ENCODE peak calls at places on chromosomes 3 and 15, in nine cellular contexts. H is H1, G is GM12878, N is hepatocyte, D is K562, M is GM23248, Y is PC-3, O is astrocyte, C is A673. W is an unnamed sample. For H3K36me3, the result is how much of the 10 kb centered on the place peaks cover.

GRCh38 chr15:79050977-79051376 is 39.6 kb downstream of the RASGRF1 start:
- DNase-seq in H (no peak), G (no peak), N (no peak), D (no peak), M (no peak), Y (no peak), O (no peak), C (no peak), W (no peak)

GRCh38 chr3:127706312-127706711 is 33.6 kb downstream of the ABTB1 start:
- DNase-seq in H (no peak), G (no peak), N (no peak), D (no peak), M (no peak), Y (no peak), O (no peak), C (no peak), W (no peak)

GRCh38 chr3:139312959-139313358 is 30.9 kb upstream of the MRPS22 start:
- DNase-seq in H (no peak), G (no peak), N (peak), D (peak), M (peak), Y (peak), O (peak), C (no peak), W (peak)

GRCh38 chr3:127715541-127715940 is 42.8 kb downstream of the ABTB1 start:
- DNase-seq in H (no peak), G (no peak), N (no peak), D (no peak), M (no peak), Y (no peak), O (no peak), C (no peak), W (no peak)

GRCh38 chr3:16653712-16654111 is 48.5 kb upstream of the DAZL start:
- DNase-seq in H (no peak), G (no peak), N (no peak), D (no peak), M (no peak), Y (no peak), O (no peak), C (no peak), W (no peak)

GRCh38 chr3:134336587-134336986 is 37.7 kb downstream of the AMOTL2 start:
- DNase-seq in H (no peak), G (no peak), N (peak), D (no peak), M (peak), Y (no peak), O (peak), C (no peak), W (peak)

GRCh38 chr3:61876797-61877196 is 315.4 kb downstream of the PTPRG start:
- DNase-seq in H (no peak), G (no peak), N (no peak), D (no peak), M (peak), Y (no peak), O (peak), C (no peak), W (peak)

GRCh38 chr15:91915576-91915975 is 62.1 kb downstream of the SLCO3A1 start:
- DNase-seq in H (no peak), G (no peak), N (no peak), D (no peak), M (no peak), Y (no peak), O (no peak), C (no peak), W (no peak)

GRCh38 chr15:36024066-36024465 is 478.1 kb upstream of the DPH6 start:
- DNase-seq in H (no peak), G (no peak), N (no peak), D (no peak), M (no peak), Y (no peak), O (no peak), C (peak), W (peak)

GRCh38 chr15:23599053-23599452 is 33.6 kb downstream of the MKRN3 start:
- DNase-seq in H (no peak), G (no peak), N (no peak), D (no peak), M (no peak), Y (no peak), O (no peak), C (no peak), W (no peak)

GRCh38 chr3:24419067-24419791 is 75.4 kb downstream of the THRB start:
- DNase-seq in H (no peak), G (no peak), N (no peak), D (no peak), M (no peak), Y (no peak), O (no peak), C (no peak), W (no peak)

GRCh38 chr15:45126535-45127158 is 3.0 kb downstream of the DUOXA1 start:
- DNase-seq in H (no peak), G (no peak), N (no peak), D (peak), M (peak), Y (peak), O (no peak), C (peak), W (peak)

GRCh38 chr3:11535207-11535960 is 108.3 kb downstream of the VGLL4 start:
- DNase-seq in H (no peak), G (no peak), N (no peak), D (no peak), M (no peak), Y (no peak), O (no peak), C (no peak), W (no peak)

GRCh38 chr3:171526869-171527268 is 66.7 kb upstream of the TNIK start:
- DNase-seq in H (no peak), G (no peak), N (no peak), D (no peak), M (peak), Y (no peak), O (peak), C (no peak), W (peak)

GRCh38 chr3:152458725-152459515 is 190.2 kb downstream of the MBNL1 start:
- DNase-seq in H (no peak), G (no peak), N (no peak), D (no peak), M (peak), Y (no peak), O (peak), C (peak), W (no peak)

GRCh38 chr3:152458023-152458724 is 189.4 kb downstream of the MBNL1 start:
- DNase-seq in H (no peak), G (no peak), N (no peak), D (no peak), M (no peak), Y (no peak), O (no peak), C (no peak), W (no peak)

GRCh38 chr3:152452318-152452717 is 183.6 kb downstream of the MBNL1 start:
- DNase-seq in H (no peak), G (no peak), N (no peak), D (no peak), M (no peak), Y (no peak), O (peak), C (no peak), W (no peak)

GRCh38 chr3:152459572-152459971 is 190.8 kb downstream of the MBNL1 start:
- DNase-seq in H (no peak), G (no peak), N (no peak), D (no peak), M (no peak), Y (no peak), O (no peak), C (no peak), W (peak)

DNA sequence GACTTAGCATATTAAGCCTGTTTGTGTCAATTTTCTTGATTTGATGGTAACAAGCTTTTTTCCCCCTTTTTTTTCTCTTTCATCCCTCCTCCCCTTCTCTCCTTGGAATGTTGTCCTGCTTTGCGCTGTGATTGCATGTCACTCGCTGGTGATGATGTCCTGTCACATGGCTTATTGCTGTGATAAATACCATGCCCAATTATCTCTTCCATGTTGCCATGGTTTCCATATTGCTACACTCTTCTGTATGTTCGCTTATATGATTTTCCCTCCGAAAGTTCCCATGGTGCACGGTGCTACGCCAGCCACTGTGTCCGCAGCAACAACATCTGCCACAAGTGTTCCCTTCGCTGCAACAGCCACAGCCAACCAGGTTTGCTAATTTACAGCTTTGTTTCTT is 187.3 kb downstream of the MBNL1 start:
- DNase-seq in H (no peak), G (no peak), N (no peak), D (no peak), M (no peak), Y (no peak), O (no peak), C (no peak), W (no peak)
- H3K36me3 ChIP-seq in H (under half), G (under half), N (under half), D (half or more), M (under half), Y (under half), O (under half), C (under half), W (under half)

DNA sequence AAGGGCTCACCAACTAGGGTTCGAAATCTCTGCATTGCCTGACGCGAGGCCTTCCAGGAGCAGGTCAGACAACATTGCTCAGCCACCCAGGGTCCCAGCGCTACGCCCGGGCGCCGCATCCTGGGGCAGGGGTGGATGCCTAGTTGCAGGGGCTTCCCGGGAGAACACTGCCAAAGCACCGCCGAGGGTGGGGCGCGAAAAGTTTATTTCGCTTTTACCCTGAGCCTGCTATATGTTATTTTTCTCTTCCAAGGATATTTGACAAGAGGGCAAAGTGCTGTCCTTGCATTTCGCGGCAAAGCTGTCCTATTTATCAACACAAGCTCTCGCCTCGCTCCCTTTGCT is 549 bp upstream of the SOX14 start:
- DNase-seq in H (peak), G (no peak), N (no peak), D (no peak), M (peak), Y (no peak), O (no peak), C (no peak), W (no peak)
- TF ChIP-seq EZH2 in H (no peak), G (no peak), N (no peak), D (no peak), M (no peak), Y (no peak), O (no peak), C (no peak), W (no peak)

GRCh38 chr3:195013411-195013810 is 257.5 kb downstream of the XXYLT1 start:
- DNase-seq in H (no peak), G (no peak), N (no peak), D (no peak), M (no peak), Y (no peak), O (no peak), C (no peak), W (no peak)

GRCh38 chr3:195013962-195014361 is 257.0 kb downstream of the XXYLT1 start:
- DNase-seq in H (no peak), G (no peak), N (no peak), D (no peak), M (no peak), Y (no peak), O (no peak), C (no peak), W (no peak)

GRCh38 chr3:195012571-195012970 is 258.4 kb downstream of the XXYLT1 start:
- DNase-seq in H (no peak), G (no peak), N (no peak), D (no peak), M (no peak), Y (no peak), O (no peak), C (no peak), W (no peak)

GRCh38 chr3:195012100-195012499 is 258.9 kb downstream of the XXYLT1 start:
- DNase-seq in H (no peak), G (no peak), N (no peak), D (no peak), M (no peak), Y (no peak), O (no peak), C (no peak), W (no peak)

GRCh38 chr3:195015021-195015420 is 255.9 kb downstream of the XXYLT1 start:
- DNase-seq in H (no peak), G (no peak), N (no peak), D (no peak), M (no peak), Y (no peak), O (peak), C (no peak), W (no peak)
- H3K36me3 ChIP-seq in H (under half), G (under half), N (under half), D (under half), M (under half), Y (under half), O (under half), C (under half), W (under half)

GRCh38 chr15:76064375-76064774 is 4.6 kb downstream of the TMEM266 start:
- DNase-seq in H (no peak), G (no peak), N (no peak), D (no peak), M (no peak), Y (no peak), O (no peak), C (no peak), W (no peak)
- TF ChIP-seq EZH2 in H (no peak), G (no peak), N (no peak), D (no peak), M (no peak), Y (no peak), O (no peak), C (no peak), W (no peak)

GRCh38 chr3:179589143-179589542 is 15.3 kb downstream of the MRPL47 start:
- DNase-seq in H (no peak), G (no peak), N (no peak), D (no peak), M (peak), Y (no peak), O (peak), C (no peak), W (no peak)
- H3K36me3 ChIP-seq in H (half or more), G (under half), N (under half), D (half or more), M (half or more), Y (half or more), O (half or more), C (half or more), W (under half)

GRCh38 chr15:89406218-89406716 is 71.6 kb upstream of the POLG start:
- DNase-seq in H (no peak), G (no peak), N (no peak), D (no peak), M (no peak), Y (no peak), O (no peak), C (no peak), W (no peak)
- TF ChIP-seq EZH2 in H (peak), G (no peak), N (peak), D (no peak), M (no peak), Y (no peak), O (peak), C (no peak), W (peak)

DNA sequence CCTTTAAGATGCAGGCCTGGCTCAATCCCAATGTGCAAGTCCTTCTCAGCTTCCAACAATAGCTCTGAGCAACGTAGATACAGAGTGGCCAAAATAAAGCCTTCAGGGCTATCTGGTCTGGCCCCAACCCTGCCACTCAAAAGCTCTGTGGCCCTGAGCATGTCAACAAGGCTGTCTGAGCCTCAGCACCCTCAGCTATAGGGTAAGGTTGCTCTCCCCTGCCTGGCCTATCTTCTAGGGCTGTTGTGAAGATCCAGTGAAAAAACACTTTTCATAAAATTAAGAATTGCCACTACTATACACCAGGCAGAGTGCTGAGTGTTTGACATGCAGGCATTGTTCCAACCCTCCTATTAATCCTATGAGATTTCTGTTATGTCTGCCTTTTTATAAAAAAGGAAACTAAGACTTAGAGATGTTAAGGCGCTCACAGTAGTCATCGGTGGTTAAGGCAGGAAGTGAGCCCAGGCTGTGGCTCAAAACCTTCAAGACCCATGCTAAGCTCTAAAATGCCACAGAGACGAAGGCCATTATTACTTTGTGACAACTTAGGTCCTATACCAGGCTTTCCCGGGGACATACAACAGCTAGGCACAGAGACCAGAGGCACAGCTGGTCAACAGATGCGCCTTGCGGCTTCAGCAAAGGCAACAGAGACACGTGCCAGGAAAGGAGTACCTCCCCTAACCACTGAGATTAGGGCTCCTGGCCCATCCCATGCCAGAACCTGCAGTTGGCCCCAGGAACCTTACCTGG is 5.1 kb downstream of the POLG start:
- DNase-seq in H (no peak), G (no peak), N (no peak), D (no peak), M (no peak), Y (no peak), O (no peak), C (no peak), W (no peak)
- H3K36me3 ChIP-seq in H (half or more), G (half or more), N (under half), D (half or more), M (half or more), Y (half or more), O (half or more), C (half or more), W (half or more)

DNA sequence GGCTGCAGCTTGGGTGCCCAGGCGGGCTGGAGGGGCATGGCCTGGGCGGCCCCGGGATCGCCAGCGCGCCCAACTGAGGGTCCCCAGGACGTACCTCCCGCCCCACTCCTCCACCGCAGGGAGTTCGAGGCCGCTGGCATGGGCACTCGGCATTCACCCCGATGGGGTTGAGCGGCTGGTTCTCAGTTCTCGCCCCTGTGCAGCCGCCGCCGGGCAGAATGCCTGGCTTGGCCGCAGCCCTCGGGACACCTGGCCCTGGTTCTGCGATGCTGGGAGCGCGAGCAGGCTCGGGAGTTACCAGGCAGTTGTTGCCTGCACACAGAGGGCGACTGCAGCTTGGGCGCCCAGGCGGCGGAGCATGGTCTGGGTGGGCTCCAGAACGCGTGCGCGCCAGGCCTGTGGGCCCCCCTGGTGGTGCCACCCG is 121.4 kb downstream of the LMLN start:
- DNase-seq in H (no peak), G (no peak), N (no peak), D (no peak), M (no peak), Y (no peak), O (no peak), C (no peak), W (no peak)
- TF ChIP-seq EZH2 in H (peak), G (no peak), N (no peak), D (no peak), M (peak), Y (no peak), O (peak), C (no peak), W (peak)

GRCh38 chr3:197001106-197001971 is 28.3 kb downstream of the MELTF start:
- DNase-seq in H (no peak), G (no peak), N (no peak), D (no peak), M (no peak), Y (no peak), O (no peak), C (no peak), W (no peak)

GRCh38 chr3:197000211-197000610 is 29.4 kb downstream of the MELTF start:
- DNase-seq in H (no peak), G (no peak), N (no peak), D (no peak), M (peak), Y (no peak), O (no peak), C (no peak), W (no peak)

GRCh38 chr3:197003461-197004385 is 25.9 kb downstream of the MELTF start:
- DNase-seq in H (no peak), G (no peak), N (peak), D (no peak), M (no peak), Y (peak), O (no peak), C (peak), W (peak)

GRCh38 chr3:197002701-197003454 is 26.7 kb downstream of the MELTF start:
- DNase-seq in H (peak), G (no peak), N (peak), D (peak), M (peak), Y (peak), O (peak), C (peak), W (peak)

DNA sequence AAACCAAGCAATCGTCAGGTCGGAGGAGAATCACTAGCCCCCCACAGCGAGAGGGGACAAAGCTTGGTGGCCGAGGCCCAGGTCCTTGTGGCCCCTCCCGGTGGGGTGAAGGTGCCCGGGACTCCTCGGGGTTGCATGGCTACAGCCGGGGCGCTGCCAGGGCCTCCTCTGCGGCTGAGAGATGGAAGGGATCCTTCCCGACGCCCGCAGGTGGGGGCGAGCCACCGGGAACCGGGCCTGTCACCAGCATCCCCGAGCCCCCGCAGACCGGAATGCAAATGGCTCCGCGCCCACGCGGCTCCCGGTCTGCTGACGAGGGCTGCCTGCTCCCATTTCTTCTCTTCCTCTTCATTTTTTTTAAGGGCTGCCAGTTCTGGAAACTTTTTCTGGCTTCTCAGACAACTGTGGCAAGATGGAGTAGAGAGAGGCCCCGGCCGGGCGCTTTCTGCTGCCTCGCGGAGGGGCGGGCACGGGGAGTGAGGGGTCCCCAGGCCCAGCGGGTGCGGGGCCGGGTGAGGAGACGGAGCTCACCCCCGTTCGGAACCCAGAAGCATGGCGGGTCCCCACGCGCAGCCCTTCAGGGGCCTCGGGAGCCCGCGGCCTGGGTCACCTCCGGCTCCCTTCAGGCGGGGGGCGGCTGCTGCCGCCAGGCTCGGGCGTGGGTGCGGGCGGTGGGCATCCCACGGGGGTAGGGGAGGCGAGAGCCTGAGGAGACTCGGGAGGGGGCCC is 27.5 kb downstream of the MELTF start:
- DNase-seq in H (no peak), G (no peak), N (no peak), D (no peak), M (peak), Y (no peak), O (no peak), C (peak), W (no peak)
- H3K36me3 ChIP-seq in H (under half), G (under half), N (under half), D (under half), M (under half), Y (under half), O (under half), C (under half), W (under half)